ENCODE peak calls at places on chromosomes 12 and 14, in eight cellular contexts. Q is GM12878, D is fibroblast of mammary gland, O is MM.1S, M is AG04450, K is pancreas, U is fibroblast of pulmonary artery, F is tibial artery. S is an unnamed sample.

GRCh38 chr12:1740161-1740948 is 49.5 kb downstream of the ADIPOR2 start:
- DNase-seq in U (no peak), F (no peak), M (no peak), D (no peak), K (no peak), O (no peak), Q (no peak), S (no peak)

GRCh38 chr12:10408842-10409241 is 715 bp downstream of the KLRC4 start:
- DNase-seq in U (no peak), F (no peak), D (no peak), Q (no peak), O (no peak), M (no peak), K (no peak), S (no peak)

GRCh38 chr14:33705521-33705920 is 245.4 kb downstream of the EGLN3 start:
- DNase-seq in D (no peak), O (no peak), Q (no peak), K (no peak), M (no peak), F (no peak), U (no peak), S (no peak)

GRCh38 chr12:6469609-6470374 is 685 bp downstream of the VAMP1 start:
- DNase-seq in M (no peak), D (no peak), O (peak), K (no peak), Q (no peak), F (no peak), U (no peak), S (no peak)

GRCh38 chr14:76168531-76168930 is 16.8 kb downstream of the GPATCH2L start:
- DNase-seq in O (no peak), K (no peak), M (no peak), D (peak), U (no peak), Q (no peak), F (no peak), S (no peak)

GRCh38 chr12:102120564-102120873 is 536 bp downstream of the PARPBP start:
- DNase-seq in K (no peak), O (no peak), Q (no peak), D (no peak), M (no peak), U (no peak), F (no peak), S (no peak)

GRCh38 chr12:75908961-75909699 is 122.4 kb downstream of the PHLDA1 start:
- DNase-seq in F (peak), K (peak), O (no peak), D (peak), M (peak), Q (no peak), U (peak), S (peak)

GRCh38 chr12:122161682-122162081 is 12.3 kb downstream of the IL31 start:
- DNase-seq in Q (no peak), M (no peak), F (no peak), U (no peak), K (no peak), D (no peak), O (no peak), S (no peak)

GRCh38 chr12:100897240-100897639 is 102.7 kb downstream of the ANO4 start:
- DNase-seq in M (no peak), F (no peak), D (no peak), U (no peak), O (no peak), Q (no peak), K (no peak), S (no peak)

GRCh38 chr12:6226002-6226700 is 26.0 kb downstream of the CD9 start:
- DNase-seq in O (no peak), F (peak), D (peak), Q (no peak), M (no peak), K (no peak), U (peak), S (no peak)

GRCh38 chr12:47110011-47110541 is 30.3 kb upstream of the AMIGO2 start:
- DNase-seq in M (no peak), U (no peak), K (no peak), Q (no peak), D (no peak), O (no peak), F (no peak), S (no peak)

GRCh38 chr14:96592591-96593388 is 90.6 kb downstream of the PAPOLA start:
- DNase-seq in Q (no peak), K (peak), F (no peak), O (peak), D (peak), U (peak), M (no peak), S (no peak)

GRCh38 chr12:117076410-117077372 is 22.5 kb downstream of the TESC start:
- DNase-seq in D (no peak), U (peak), F (no peak), O (no peak), M (no peak), Q (no peak), K (no peak), S (no peak)

GRCh38 chr12:111428728-111429175 is 23.0 kb downstream of the SH2B3 start:
- DNase-seq in F (no peak), M (no peak), U (peak), D (no peak), Q (no peak), K (peak), O (no peak), S (no peak)

DNA sequence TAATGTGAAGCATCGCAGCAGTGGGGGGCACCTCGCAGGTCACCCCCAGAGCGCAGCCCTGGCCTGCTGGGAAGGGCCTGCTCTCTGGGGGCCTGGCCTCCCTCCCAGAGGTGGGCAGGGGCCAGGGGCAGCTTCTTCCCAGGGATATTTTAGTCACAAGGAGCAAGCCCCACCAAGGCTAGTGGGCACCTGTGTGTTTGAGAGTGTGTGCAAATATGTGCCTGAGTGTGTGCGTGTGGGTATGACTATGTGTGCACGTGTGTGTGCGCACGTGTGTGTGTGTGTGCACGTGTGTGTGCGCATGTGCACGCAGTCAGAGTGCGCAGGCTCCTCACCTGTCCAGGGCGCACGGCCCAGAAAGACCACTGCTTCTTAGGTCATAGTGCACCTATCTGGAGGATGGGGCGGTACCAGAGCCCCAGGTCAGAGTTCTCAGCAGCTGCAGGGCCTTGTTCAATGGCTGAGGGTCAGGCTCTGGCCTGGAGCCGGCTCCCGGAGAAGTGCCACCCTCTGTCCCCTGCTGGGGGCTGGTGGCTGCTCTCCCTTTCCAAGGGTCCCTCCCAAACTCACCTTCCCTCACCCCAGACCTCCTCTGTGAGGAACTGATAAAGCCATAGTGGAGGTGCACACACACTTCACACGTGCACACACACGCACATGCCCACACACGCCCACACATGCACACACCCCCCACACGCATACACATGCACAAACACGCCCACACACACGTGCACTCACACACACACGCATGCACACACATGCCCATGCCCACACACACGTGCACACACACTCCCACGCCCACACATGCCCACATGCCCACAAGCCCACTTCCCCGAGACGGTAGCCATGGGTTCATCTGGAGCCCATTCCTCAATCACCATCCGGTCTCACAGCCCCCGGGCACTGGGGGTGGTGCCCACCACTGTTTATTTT is 128.5 kb downstream of the KIF26A start:
- DNase-seq in F (peak), K (peak), M (no peak), U (no peak), D (no peak), Q (no peak), O (no peak), S (no peak)
- H3K4me3 ChIP-seq in F (no peak), K (no peak), M (no peak), U (no peak), D (no peak), Q (no peak), O (no peak), S (no peak)

GRCh38 chr12:96261557-96261956 is 67.4 kb downstream of the ELK3 start:
- DNase-seq in Q (no peak), K (no peak), U (no peak), M (no peak), O (no peak), D (no peak), F (no peak), S (no peak)

GRCh38 chr12:96265836-96266235 is 71.7 kb downstream of the ELK3 start:
- DNase-seq in U (no peak), M (no peak), K (no peak), F (no peak), D (no peak), Q (no peak), O (no peak), S (no peak)

GRCh38 chr12:96266238-96266637 is 72.1 kb downstream of the ELK3 start:
- DNase-seq in O (no peak), U (no peak), K (no peak), D (no peak), F (no peak), Q (no peak), M (no peak), S (no peak)

GRCh38 chr12:96265400-96265799 is 71.2 kb downstream of the ELK3 start:
- DNase-seq in U (no peak), Q (no peak), F (no peak), K (no peak), D (no peak), M (no peak), O (no peak), S (no peak)

DNA sequence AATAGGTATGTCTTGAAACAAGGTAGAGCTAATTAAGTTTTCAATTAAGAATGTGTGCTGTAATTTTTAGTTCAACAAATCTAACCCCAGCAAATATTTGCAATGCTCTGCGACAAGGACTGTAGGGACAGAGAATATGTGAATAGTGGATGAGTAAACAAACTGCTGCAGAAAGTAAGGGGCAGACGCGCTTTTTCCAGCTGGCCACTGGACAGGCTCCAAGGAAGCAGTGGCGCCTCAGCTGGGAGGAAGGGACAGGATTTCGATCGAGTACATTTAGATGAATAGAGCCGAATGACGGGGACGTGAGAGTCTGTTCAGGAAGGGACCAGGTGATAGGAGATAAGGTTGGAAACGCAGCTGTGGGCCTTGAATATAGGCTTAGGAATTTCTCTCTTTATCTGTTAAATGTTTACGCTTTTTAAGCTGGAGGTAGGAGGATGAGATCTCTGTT is 69.3 kb downstream of the ELK3 start:
- DNase-seq in U (peak), F (no peak), K (peak), D (no peak), O (no peak), Q (no peak), M (no peak), S (no peak)
- TF ChIP-seq CTCF in U (no peak), F (no peak), K (no peak), D (no peak), O (no peak), Q (no peak), M (no peak), S (no peak)

GRCh38 chr12:54301428-54302045 is 722 bp upstream of the NFE2 start:
- DNase-seq in Q (no peak), M (no peak), K (no peak), O (no peak), D (no peak), F (no peak), U (no peak), S (no peak)
- H3K4me3 ChIP-seq in Q (no peak), M (no peak), K (no peak), O (no peak), D (no peak), F (no peak), U (no peak), S (no peak)

GRCh38 chr12:104319028-104319427 is 15.5 kb downstream of the EID3 start:
- DNase-seq in K (no peak), F (no peak), D (no peak), O (no peak), U (no peak), Q (no peak), M (no peak), S (no peak)

GRCh38 chr12:104319918-104320626 is 16.5 kb downstream of the EID3 start:
- DNase-seq in U (no peak), F (no peak), K (no peak), Q (no peak), O (no peak), M (no peak), D (no peak), S (no peak)

GRCh38 chr12:104315326-104316224 is 12.0 kb downstream of the EID3 start:
- DNase-seq in F (no peak), M (no peak), O (no peak), Q (no peak), U (no peak), D (no peak), K (no peak), S (no peak)

GRCh38 chr12:104316936-104317335 is 13.4 kb downstream of the EID3 start:
- DNase-seq in F (no peak), D (no peak), K (no peak), Q (no peak), O (no peak), M (no peak), U (no peak), S (no peak)

GRCh38 chr12:104317538-104318210 is 14.1 kb downstream of the EID3 start:
- DNase-seq in F (no peak), D (no peak), K (no peak), O (no peak), Q (no peak), U (no peak), M (no peak), S (no peak)
- TF ChIP-seq CTCF in F (no peak), D (no peak), K (no peak), O (no peak), Q (no peak), U (no peak), M (no peak), S (no peak)

GRCh38 chr12:132548430-132549058 is 58.6 kb downstream of the FBRSL1 start:
- DNase-seq in F (no peak), Q (no peak), U (no peak), D (no peak), M (no peak), O (no peak), K (no peak), S (no peak)

GRCh38 chr12:132550830-132551229 is 59.6 kb downstream of the LRCOL1 start:
- DNase-seq in M (no peak), Q (no peak), F (no peak), U (no peak), K (no peak), O (no peak), D (no peak), S (no peak)

GRCh38 chr12:132549059-132549458 is 59.1 kb downstream of the FBRSL1 start:
- DNase-seq in U (no peak), O (no peak), Q (no peak), F (no peak), D (no peak), M (no peak), K (no peak), S (no peak)

GRCh38 chr12:132551271-132552120 is 58.9 kb downstream of the LRCOL1 start:
- DNase-seq in M (no peak), K (no peak), F (no peak), Q (no peak), U (no peak), D (no peak), O (no peak), S (no peak)

DNA sequence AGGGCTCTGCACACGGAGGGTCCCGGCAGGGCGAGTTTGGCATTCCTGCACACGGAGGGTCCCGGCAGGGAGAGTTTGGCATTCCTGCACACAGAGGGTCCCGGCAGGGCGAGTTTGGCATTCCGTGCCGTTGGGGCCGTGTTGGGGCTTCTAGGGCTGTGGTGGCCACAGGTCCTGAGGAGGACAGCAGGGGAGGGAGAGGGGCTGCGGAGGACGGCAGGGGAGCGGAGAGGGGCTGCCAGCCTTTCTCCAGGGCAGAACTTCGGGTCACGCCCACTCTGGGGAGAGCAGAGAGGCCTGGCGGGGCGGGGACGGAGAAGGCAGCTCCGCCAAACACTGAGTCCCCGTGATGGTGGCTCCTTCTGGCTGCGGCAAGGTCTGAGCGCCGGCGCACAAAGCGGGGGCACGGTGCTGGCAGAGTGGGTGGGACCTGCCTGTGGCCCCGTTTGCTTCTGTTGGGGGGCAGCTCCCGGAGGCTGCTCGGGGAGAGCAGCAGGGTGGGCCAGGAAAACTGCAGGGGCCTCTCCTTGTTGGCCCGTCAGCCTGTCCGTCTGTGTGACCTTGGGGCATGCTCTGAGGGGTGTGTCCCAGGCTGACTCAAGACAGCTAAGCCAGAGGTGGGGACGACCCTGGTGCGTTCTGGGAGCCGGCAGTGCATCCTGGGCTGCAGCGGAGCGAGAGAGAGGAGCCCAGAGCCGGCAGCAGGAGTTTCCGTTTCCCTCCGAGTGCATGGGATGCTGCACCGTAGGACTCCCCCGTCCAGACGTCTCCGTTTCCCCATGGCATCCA is 60.2 kb downstream of the LRCOL1 start:
- DNase-seq in F (no peak), U (no peak), Q (no peak), M (no peak), D (no peak), O (no peak), K (no peak), S (no peak)
- H3K4me3 ChIP-seq in F (no peak), U (no peak), Q (no peak), M (no peak), D (no peak), O (no peak), K (no peak), S (no peak)

S was measured in HFF-Myc.